ENCODE peak calls at places on chromosomes 5 and 9, in four cellular contexts. C is K562, B is GM12878, L is SK-N-SH. X is an unnamed sample.

GRCh38 chr5:429453-430188 is 13.4 kb upstream of the EXOC3 start:
- DNase-seq in B (no peak), L (no peak), C (no peak), X (no peak)

GRCh38 chr9:17520264-17521058 is 58.4 kb upstream of the SH3GL2 start:
- DNase-seq in C (no peak), B (no peak), L (no peak), X (no peak)

GRCh38 chr5:125481506-125482455 is 735.3 kb upstream of the ZNF608 start:
- DNase-seq in C (no peak), L (peak; percentile 15), B (no peak), X (no peak)

GRCh38 chr5:94968507-94969095 is 316.3 kb downstream of the MCTP1 start:
- DNase-seq in B (peak; percentile 26), C (peak; percentile 61), L (peak; percentile 34), X (no peak)

GRCh38 chr5:172782169-172783039 is 11.4 kb upstream of the DUSP1 start:
- DNase-seq in C (no peak), L (no peak), B (no peak), X (no peak)

GRCh38 chr5:143142596-143143435 is 260.7 kb downstream of the NR3C1 start:
- DNase-seq in C (no peak), L (no peak), B (no peak), X (no peak)

GRCh38 chr5:53069626-53070025 is 39.9 kb downstream of the MOCS2 start:
- DNase-seq in B (no peak), L (no peak), C (peak; percentile 16), X (no peak)

GRCh38 chr9:99090366-99091130 is 14.4 kb upstream of the TGFBR1 start:
- DNase-seq in L (no peak), B (no peak), C (no peak), X (no peak)

GRCh38 chr9:111039203-111039907 is 1.1 kb upstream of the LPAR1 start:
- DNase-seq in L (no peak), B (no peak), C (no peak), X (peak; percentile 29)

GRCh38 chr9:129486496-129487306 is 134.2 kb downstream of the C9orf50 start:
- DNase-seq in B (no peak), L (peak; percentile 62), C (peak; percentile 38), X (no peak)

GRCh38 chr5:77376624-77377023 is 115.5 kb downstream of the WDR41 start:
- DNase-seq in L (no peak), B (no peak), C (no peak), X (no peak)

GRCh38 chr5:154593091-154593490 is 115.1 kb upstream of the HAND1 start:
- DNase-seq in C (no peak), B (no peak), L (no peak), X (no peak)

GRCh38 chr5:107425541-107426031 is 245.2 kb downstream of the EFNA5 start:
- DNase-seq in L (no peak), B (no peak), C (no peak), X (no peak)

GRCh38 chr9:7360513-7360912 is 439.1 kb downstream of the DMAC1 start:
- DNase-seq in B (no peak), C (no peak), L (no peak), X (peak; percentile 66)

GRCh38 chr5:61052870-61053269 is 107.9 kb downstream of the NDUFAF2 start:
- DNase-seq in L (no peak), B (no peak), C (no peak), X (no peak)

GRCh38 chr5:43037929-43038510 is 2.1 kb downstream of the ANXA2R start:
- DNase-seq in C (peak; percentile 49), L (no peak), B (no peak), X (no peak)

GRCh38 chr9:5557606-5558587 is 47.6 kb downstream of the PDCD1LG2 start:
- DNase-seq in C (no peak), B (no peak), L (no peak), X (no peak)

GRCh38 chr9:38437193-38437823 is 13.1 kb upstream of the IGFBPL1 start:
- DNase-seq in B (no peak), C (no peak), L (no peak), X (no peak)

GRCh38 chr9:87267251-87267679 is 230.4 kb upstream of the DAPK1 start:
- DNase-seq in L (no peak), C (no peak), B (no peak), X (no peak)

GRCh38 chr5:156356238-156356637 is 29.3 kb downstream of the SGCD start:
- DNase-seq in C (no peak), L (no peak), B (no peak), X (no peak)

GRCh38 chr5:59525957-59526356 is 367.6 kb downstream of the PDE4D start:
- DNase-seq in C (no peak), B (no peak), L (no peak), X (no peak)

GRCh38 chr5:94691947-94692346 is 73.5 kb downstream of the SLF1 start:
- DNase-seq in C (no peak), B (no peak), L (peak; percentile 20), X (no peak)

GRCh38 chr9:123925820-123926219 is 4.1 kb downstream of the DENND1A start:
- DNase-seq in C (no peak), B (no peak), L (no peak), X (no peak)

GRCh38 chr9:132066057-132066456 is 13.6 kb downstream of the MED27 start:
- DNase-seq in C (no peak), L (no peak), B (no peak), X (no peak)

GRCh38 chr5:132049093-132049492 is 11.4 kb upstream of the IL3 start:
- DNase-seq in L (no peak), C (no peak), B (no peak), X (no peak)

GRCh38 chr5:138824516-138824915 is 50.6 kb downstream of the LRRTM2 start:
- DNase-seq in L (no peak), B (no peak), C (no peak), X (no peak)

GRCh38 chr9:127500862-127501261 is 49.6 kb downstream of the LRSAM1 start:
- DNase-seq in C (no peak), L (no peak), B (no peak), X (no peak)

GRCh38 chr5:39453606-39454005 is 28.8 kb upstream of the DAB2 start:
- DNase-seq in L (no peak), B (no peak), C (no peak), X (no peak)

GRCh38 chr5:1268666-1269065 is 26.2 kb downstream of the TERT start:
- DNase-seq in C (no peak), B (no peak), L (no peak), X (no peak)

GRCh38 chr5:88675159-88675757 is 207.7 kb downstream of the MEF2C start:
- DNase-seq in C (no peak), B (no peak), L (no peak), X (no peak)

GRCh38 chr9:114085404-114085803 is 7.3 kb upstream of the AMBP start:
- DNase-seq in B (no peak), C (no peak), L (no peak), X (no peak)

GRCh38 chr9:76756273-76756650 is 8.0 kb upstream of the PCA3 start:
- DNase-seq in B (no peak), L (peak; percentile 19), C (peak; percentile 1), X (peak; percentile 69)

GRCh38 chr9:20980713-20981481 is 50.5 kb downstream of the HACD4 start:
- DNase-seq in L (no peak), B (peak; percentile 33), C (no peak), X (no peak)

GRCh38 chr5:1058988-1059883 is 50.6 kb downstream of the NKD2 start:
- DNase-seq in C (no peak), L (peak; percentile 31), B (no peak), X (no peak)

GRCh38 chr9:4228606-4229005 is 71.3 kb downstream of the GLIS3 start:
- DNase-seq in L (peak; percentile 27), B (no peak), C (no peak), X (no peak)
- TF ChIP-seq CTCF in L (peak; percentile 72), B (peak; percentile 43), C (peak; percentile 13), X (no peak)

GRCh38 chr9:120936011-120936763 is 9.6 kb upstream of the TRAF1 start:
- DNase-seq in B (peak; percentile 68), C (peak; percentile 92), L (peak; percentile 83), X (peak; percentile 95)

GRCh38 chr9:120933310-120934044 is 6.9 kb upstream of the TRAF1 start:
- DNase-seq in L (no peak), C (no peak), B (peak; percentile 69), X (no peak)

GRCh38 chr9:120935383-120935857 is 8.8 kb upstream of the TRAF1 start:
- DNase-seq in C (peak; percentile 91), B (no peak), L (peak; percentile 89), X (no peak)

GRCh38 chr9:120932086-120932818 is 5.7 kb upstream of the TRAF1 start:
- DNase-seq in C (no peak), L (no peak), B (no peak), X (no peak)

DNA sequence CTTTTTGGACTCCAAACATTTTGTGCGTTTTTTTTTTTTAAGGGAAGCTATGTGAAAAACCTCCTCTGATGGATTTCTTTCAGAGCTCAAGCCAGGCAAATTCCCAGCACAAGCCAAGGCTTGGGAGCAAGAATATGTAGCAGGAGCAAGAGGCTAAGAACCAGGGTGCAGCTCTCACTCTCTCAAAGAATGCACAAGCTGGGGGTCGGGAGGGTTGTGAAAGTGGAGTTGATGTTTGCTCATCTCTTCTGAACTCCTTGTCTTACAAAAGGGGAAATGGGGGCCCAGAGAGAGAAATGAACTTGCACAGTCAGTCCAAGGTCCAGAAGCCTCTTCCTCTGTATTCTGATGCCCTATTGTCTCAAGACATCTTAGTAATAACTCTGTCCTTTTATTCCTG is 7.7 kb upstream of the TRAF1 start:
- DNase-seq in B (no peak), C (no peak), L (no peak), X (no peak)
- TF ChIP-seq USF1 in B (no peak), C (no peak), L (no peak), X (no peak)

DNA sequence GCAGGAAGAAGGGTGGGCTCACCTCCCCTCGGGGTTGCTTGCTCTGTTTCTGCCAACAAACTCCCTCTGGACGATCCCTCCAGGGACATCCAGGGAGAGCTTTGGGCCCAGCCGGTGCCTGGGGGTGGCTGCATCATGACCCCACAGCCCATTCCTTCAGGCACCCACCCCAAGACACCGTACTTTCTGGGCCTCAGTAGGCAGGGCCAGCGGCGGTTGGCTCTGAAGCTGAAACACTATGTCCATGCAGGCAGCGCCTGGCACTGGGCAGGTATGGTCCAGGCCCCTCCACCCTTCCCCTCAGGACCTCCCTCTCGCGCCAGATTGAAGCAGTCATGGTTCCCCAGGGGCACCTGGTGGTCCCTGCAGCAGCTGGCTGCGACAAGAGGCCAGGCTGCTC is 18.5 kb upstream of the SUSD3 start:
- DNase-seq in L (no peak), B (no peak), C (no peak), X (no peak)
- TF ChIP-seq CTCF in L (no peak), B (no peak), C (no peak), X (no peak)

GRCh38 chr5:159458217-159458711 is 128.0 kb upstream of the IL12B start:
- DNase-seq in C (no peak), L (no peak), B (peak; percentile 88), X (no peak)
- TF ChIP-seq USF1 in C (no peak), L (no peak), B (no peak), X (no peak)

GRCh38 chr5:136374003-136374402 is 8.7 kb upstream of the TRPC7 start:
- DNase-seq in L (no peak), C (peak; percentile 28), B (no peak), X (peak; percentile 41)
- TF ChIP-seq CTCF in L (peak; percentile 52), C (peak; percentile 55), B (peak; percentile 27), X (no peak)

X was measured in WTC11.